ENCODE peak calls at places on chromosomes 4 and X, in nine cellular contexts. F is AG04450, W is GM06990, A is lower leg skin, X is lung, H is thoracic aorta, Q is WERI-Rb-1, E is tibial nerve, D is NB4. O is an unnamed sample.

GRCh38 chr4:55184600-55185523 is 59.5 kb upstream of the KDR start:
- DNase-seq in X (peak), H (no peak), W (no peak), A (no peak), F (peak), Q (peak), D (peak), E (peak), O (no peak)

GRCh38 chrX:76893930-76894329 is 466.4 kb downstream of the MAGEE1 start:
- DNase-seq in W (no peak), X (no peak), A (no peak), H (no peak), Q (no peak), E (no peak), D (peak), F (no peak), O (no peak)

GRCh38 chrX:9873952-9874351 is 87.7 kb downstream of the SHROOM2 start:
- DNase-seq in D (peak), F (no peak), H (no peak), A (no peak), E (no peak), X (peak), Q (peak), W (peak), O (no peak)

GRCh38 chrX:86023806-86024205 is 23.6 kb downstream of the CHM start:
- DNase-seq in H (no peak), W (no peak), D (peak), X (no peak), Q (no peak), E (no peak), F (no peak), A (no peak), O (no peak)

GRCh38 chr4:7389719-7390118 is 45.0 kb downstream of the PSAPL1 start:
- DNase-seq in Q (peak), E (no peak), H (no peak), F (no peak), D (no peak), A (peak), X (no peak), W (no peak), O (no peak)

GRCh38 chr4:110865611-110866254 is 242.9 kb upstream of the PITX2 start:
- DNase-seq in F (no peak), A (no peak), D (no peak), Q (no peak), X (no peak), E (no peak), W (no peak), H (no peak), O (no peak)

GRCh38 chrX:17413228-17413627 is 38.2 kb downstream of the NHS start:
- DNase-seq in A (no peak), W (no peak), H (no peak), F (peak), D (no peak), E (no peak), X (no peak), Q (no peak), O (no peak)

GRCh38 chrX:13939741-13940597 is 89.7 kb downstream of the GEMIN8 start:
- DNase-seq in Q (no peak), E (no peak), D (no peak), W (no peak), X (no peak), A (no peak), H (no peak), F (no peak), O (no peak)

GRCh38 chr4:145756244-145756643 is 76.3 kb downstream of the C4orf51 start:
- DNase-seq in W (no peak), A (no peak), Q (no peak), F (no peak), H (no peak), X (no peak), E (no peak), D (no peak), O (no peak)

GRCh38 chrX:30657542-30658238 is 4.5 kb downstream of the GK start:
- DNase-seq in F (no peak), D (peak), W (no peak), A (no peak), Q (no peak), H (no peak), X (no peak), E (no peak), O (no peak)

GRCh38 chr4:186936496-186937375 is 213.1 kb upstream of the FAT1 start:
- DNase-seq in H (no peak), F (no peak), E (no peak), X (no peak), A (no peak), D (no peak), W (no peak), Q (no peak), O (peak)

GRCh38 chrX:37609727-37610126 is 38.3 kb downstream of the LANCL3 start:
- DNase-seq in H (no peak), W (no peak), Q (no peak), X (no peak), E (no peak), D (no peak), F (no peak), A (no peak), O (no peak)

GRCh38 chrX:37608156-37608555 is 36.7 kb downstream of the LANCL3 start:
- DNase-seq in F (no peak), Q (no peak), A (no peak), X (no peak), E (no peak), D (no peak), W (no peak), H (no peak), O (no peak)

GRCh38 chrX:37599735-37600134 is 28.3 kb downstream of the LANCL3 start:
- DNase-seq in E (no peak), A (no peak), W (no peak), H (no peak), D (no peak), Q (no peak), F (no peak), X (peak), O (no peak)

DNA sequence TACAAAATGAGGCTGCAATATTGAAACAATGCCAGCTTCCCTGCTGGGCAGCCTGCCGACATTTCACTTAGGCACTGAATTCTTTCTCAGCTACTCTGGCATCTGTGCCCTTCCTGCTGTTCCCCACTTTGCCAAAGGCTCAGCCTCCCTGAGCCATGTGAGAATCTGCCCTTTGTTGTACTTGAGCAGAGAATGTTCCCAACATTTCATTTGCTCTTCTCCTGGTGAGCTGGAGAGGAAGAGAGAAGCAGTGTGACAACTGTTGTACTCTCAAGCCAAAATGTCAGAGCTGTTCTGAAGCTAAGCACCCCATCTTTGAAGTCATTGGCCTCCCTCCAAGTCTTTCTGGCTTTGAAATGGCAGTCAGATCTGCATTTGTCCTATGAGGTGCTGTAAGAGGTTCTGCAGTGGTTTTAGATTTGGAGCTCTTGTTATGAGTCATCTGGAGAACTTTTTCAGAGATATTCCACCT is 32.5 kb downstream of the LANCL3 start:
- DNase-seq in F (no peak), X (no peak), Q (no peak), E (no peak), D (no peak), A (no peak), W (peak), H (no peak), O (no peak)
- H3K4me3 ChIP-seq in F (no peak), X (no peak), Q (no peak), E (no peak), D (no peak), A (no peak), W (no peak), H (no peak), O (no peak)

DNA sequence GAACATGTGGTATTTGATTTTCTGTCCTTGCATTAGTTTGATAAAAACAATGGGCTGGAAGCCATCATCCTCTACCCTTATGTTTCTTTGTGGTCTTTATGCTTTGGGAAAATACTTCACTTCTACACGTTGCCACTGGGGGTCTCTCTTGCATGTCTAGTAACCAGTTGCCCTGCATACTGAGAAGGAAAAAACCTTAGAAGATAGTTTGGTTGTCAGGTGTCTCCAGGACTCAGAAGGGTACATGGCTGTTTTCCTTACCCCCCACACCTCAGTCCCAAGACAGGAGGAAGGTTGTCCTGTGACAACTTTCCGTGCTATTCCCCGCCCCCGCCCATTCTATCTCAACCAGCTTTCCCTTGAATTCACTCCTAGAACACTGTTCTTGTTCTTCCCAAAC is 62.1 kb upstream of the LANCL3 start:
- DNase-seq in X (no peak), H (no peak), A (no peak), F (no peak), W (no peak), E (no peak), Q (no peak), D (peak), O (no peak)
- TF ChIP-seq CTCF in X (no peak), H (peak), A (no peak), F (peak), W (peak), E (no peak), Q (peak), D (peak), O (peak)

DNA sequence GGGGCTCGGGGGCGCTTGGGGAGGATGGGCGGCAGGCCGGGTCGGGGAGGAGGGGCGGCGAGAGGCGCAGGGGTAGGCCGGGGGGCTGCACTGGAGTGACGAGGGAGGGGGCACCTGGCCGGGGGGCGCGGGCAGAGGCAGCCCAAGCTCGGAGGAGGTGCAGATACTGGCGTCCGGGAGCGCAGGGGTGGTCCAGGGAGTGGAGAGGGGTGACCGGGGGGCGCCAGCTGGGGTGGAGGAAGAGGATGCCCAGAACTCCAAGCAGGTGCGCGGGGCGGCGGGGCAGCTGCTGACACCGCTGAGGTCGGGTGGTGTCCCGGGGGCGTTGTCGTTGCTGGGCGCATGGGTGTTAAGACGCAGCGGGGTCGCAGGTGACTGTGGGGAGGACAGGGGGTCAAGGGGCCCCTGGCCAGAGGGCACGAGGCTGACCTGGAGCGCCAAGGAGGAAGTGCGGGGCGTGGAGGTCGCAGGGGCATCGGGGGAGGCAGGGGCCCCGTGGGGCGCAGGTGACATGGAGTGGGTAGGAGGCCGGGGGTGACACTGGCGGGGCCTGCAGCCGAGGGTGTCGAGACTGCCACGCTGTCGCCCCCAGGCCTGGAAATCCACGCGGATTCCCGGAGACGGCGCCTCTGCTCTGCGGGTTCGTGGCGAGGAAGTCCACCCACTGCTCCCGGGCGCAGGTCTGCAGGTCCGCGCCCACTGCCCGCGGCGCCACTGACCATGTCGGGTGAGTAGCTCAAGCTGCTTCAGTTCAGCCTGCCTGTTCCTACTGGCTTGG is 928 bp downstream of the GYG2 start:
- DNase-seq in E (no peak), Q (no peak), X (no peak), H (no peak), W (no peak), F (no peak), D (no peak), A (peak), O (no peak)
- H3K4me3 ChIP-seq in E (peak), Q (peak), X (no peak), H (peak), W (no peak), F (peak), D (no peak), A (no peak), O (no peak)

DNA sequence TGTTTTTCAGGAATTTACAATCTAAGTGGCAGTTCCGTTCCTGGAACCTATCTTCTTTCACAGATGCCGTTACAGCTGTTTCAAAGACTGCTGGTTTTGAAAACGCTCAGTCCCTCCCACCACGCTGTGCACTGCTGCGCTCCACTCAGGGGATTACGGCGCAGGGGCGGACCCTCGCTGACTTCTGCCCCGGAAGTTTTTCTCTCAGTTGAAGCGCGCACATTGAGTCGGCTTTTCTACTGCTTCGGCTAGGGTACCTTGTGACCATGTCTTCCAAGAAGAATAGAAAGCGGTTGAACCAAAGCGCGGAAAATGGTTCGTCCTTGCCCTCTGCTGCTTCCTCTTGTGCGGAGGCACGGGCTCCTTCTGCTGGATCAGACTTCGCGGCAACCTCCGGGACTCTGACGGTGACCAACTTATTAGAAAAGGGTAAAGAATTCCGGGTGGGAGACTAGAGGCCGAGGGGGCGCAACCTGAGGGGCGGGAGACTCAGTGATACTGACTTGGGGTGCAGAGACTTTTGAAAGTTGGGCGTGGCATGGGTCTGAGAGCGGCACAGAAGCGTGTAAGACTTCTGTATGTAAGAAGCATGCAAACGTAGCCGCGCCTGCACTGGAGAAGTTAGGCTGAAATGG is 597 bp upstream of the NUDT6 start:
- DNase-seq in Q (peak), W (peak), D (peak), E (peak), A (peak), F (peak), H (peak), X (peak), O (peak)
- TF ChIP-seq CTCF in Q (no peak), W (no peak), D (no peak), E (no peak), A (no peak), F (no peak), H (no peak), X (no peak), O (no peak)

GRCh38 chr4:48483006-48483776 is at the start of gene SLC10A4:
- DNase-seq in E (no peak), A (no peak), X (no peak), Q (no peak), F (no peak), W (peak), H (no peak), D (peak), O (no peak)
- H3K4me3 ChIP-seq in E (no peak), A (no peak), X (peak), Q (peak), F (peak), W (no peak), H (peak), D (peak), O (no peak)

DNA sequence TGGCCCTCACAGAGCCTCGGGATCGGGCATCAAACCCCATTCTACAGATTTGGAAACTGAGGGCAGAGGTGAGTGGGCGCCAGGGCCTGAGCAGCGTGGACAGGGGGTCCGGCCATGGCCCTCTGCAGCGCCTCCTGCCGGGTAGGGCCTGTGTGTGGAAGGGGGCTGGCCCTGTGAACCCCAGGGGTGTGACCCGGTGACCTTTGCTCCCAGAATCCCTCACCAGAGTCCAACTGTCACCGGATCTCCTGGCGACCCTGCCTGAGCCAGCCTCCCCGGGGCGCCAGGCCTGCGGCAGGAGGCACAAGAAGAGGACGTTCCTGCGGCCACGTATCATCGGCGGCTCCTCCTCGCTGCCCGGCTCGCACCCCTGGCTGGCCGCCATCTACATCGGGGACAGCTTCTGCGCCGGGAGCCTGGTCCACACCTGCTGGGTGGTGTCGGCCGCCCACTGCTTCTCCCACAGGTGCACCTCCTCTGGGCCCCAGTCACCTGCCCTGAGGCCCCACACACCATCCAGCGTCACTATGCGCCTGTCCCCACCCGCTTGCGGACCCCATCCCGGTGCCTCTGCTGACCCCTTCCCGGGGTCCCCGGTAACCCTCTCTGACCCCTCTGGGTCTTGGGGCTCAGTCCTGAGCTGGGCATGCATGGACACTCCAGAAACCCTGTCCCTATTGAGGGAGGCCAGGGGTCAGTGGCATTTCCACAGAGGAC is 4.2 kb downstream of the HGFAC start:
- DNase-seq in A (no peak), Q (no peak), F (no peak), E (no peak), D (no peak), W (no peak), H (no peak), X (no peak), O (no peak)
- TF ChIP-seq CTCF in A (no peak), Q (no peak), F (no peak), E (no peak), D (no peak), W (peak), H (no peak), X (no peak), O (no peak)

DNA sequence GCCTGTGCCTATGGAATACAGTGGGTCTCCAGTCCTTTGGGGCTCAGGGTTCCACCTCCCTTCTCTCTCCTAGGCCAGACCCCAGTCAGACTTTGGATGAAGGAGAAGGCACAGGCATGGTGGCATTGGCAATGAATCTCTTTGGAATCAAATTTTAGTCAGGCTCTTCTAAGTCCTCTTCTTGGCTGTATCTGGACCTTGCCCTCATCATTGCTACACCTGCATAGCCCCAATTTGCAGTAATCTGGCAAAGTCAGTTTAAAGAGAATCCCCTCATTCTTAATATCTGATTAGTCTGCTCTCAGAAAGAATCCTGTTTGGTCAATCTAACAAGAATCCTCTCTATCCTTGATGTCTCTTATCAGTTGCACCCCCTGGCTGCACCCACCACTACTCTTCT is 77.6 kb downstream of the SLC16A2 start:
- DNase-seq in E (no peak), X (no peak), H (no peak), D (no peak), W (no peak), F (no peak), Q (no peak), A (no peak), O (no peak)
- H3K4me3 ChIP-seq in E (no peak), X (no peak), H (no peak), D (no peak), W (no peak), F (no peak), Q (no peak), A (no peak), O (no peak)

GRCh38 chrX:53441531-53442321 is 7.6 kb upstream of the HSD17B10 start:
- DNase-seq in F (no peak), D (peak), W (peak), E (peak), X (peak), H (peak), Q (no peak), A (peak), O (peak)

GRCh38 chrX:53449632-53450031 is 15.5 kb upstream of the HSD17B10 start:
- DNase-seq in H (no peak), W (no peak), A (no peak), F (no peak), D (no peak), Q (no peak), X (no peak), E (no peak), O (no peak)

GRCh38 chrX:53447441-53447840 is 13.3 kb upstream of the HSD17B10 start:
- DNase-seq in D (no peak), Q (no peak), A (no peak), W (no peak), E (no peak), X (no peak), F (no peak), H (no peak), O (no peak)

GRCh38 chrX:53442322-53442631 is 8.1 kb upstream of the HSD17B10 start:
- DNase-seq in F (no peak), H (no peak), D (peak), A (no peak), E (no peak), Q (no peak), W (no peak), X (no peak), O (no peak)

GRCh38 chrX:53445977-53446376 is 11.8 kb upstream of the HSD17B10 start:
- DNase-seq in Q (peak), X (peak), A (no peak), W (no peak), H (no peak), F (no peak), D (peak), E (no peak), O (no peak)
- TF ChIP-seq CTCF in Q (peak), X (peak), A (no peak), W (peak), H (no peak), F (peak), D (peak), E (peak), O (peak)

GRCh38 chrX:135985123-135985973 is at the start of gene SLC9A6:
- DNase-seq in H (no peak), D (peak), X (peak), E (peak), F (no peak), A (peak), Q (peak), W (peak), O (no peak)

GRCh38 chrX:135981662-135982061 is 3.6 kb upstream of the SLC9A6 start:
- DNase-seq in F (no peak), D (no peak), Q (no peak), X (no peak), W (no peak), H (no peak), A (no peak), E (no peak), O (no peak)

GRCh38 chrX:135982860-135983259 is 2.4 kb upstream of the SLC9A6 start:
- DNase-seq in Q (no peak), W (no peak), E (no peak), X (no peak), F (no peak), D (no peak), A (no peak), H (no peak), O (no peak)

GRCh38 chrX:135985974-135986312 is 708 bp downstream of the SLC9A6 start:
- DNase-seq in F (no peak), X (no peak), D (no peak), A (no peak), W (no peak), E (no peak), H (no peak), Q (no peak), O (no peak)

DNA sequence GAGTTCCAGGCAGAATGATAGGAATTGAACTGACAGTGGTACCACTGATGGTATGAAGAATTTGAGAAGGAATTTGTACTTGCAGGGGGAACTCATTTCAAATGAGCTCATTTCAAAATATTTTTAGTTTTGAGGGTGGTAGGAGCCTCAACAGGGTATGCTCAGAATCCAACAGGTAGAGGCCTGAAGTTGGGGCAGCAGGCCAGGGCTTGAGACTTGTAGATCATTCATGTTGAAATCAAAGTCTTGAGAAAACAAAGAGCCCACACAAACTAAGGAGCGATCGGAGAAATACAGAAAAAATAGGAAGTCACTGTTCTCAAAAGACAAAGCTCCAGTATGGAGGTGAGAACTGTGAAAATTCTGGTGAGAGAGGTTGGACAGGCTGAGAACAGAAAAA is 1.0 kb upstream of the SLC9A6 start:
- DNase-seq in A (no peak), F (no peak), H (no peak), D (no peak), X (no peak), E (no peak), W (no peak), Q (no peak), O (no peak)
- H3K4me3 ChIP-seq in A (no peak), F (no peak), H (peak), D (peak), X (no peak), E (no peak), W (no peak), Q (no peak), O (no peak)